ENCODE peak calls at places on chromosomes 7 and 10, in four cellular contexts. R is GM23338, M is HCT116, P is neural progenitor cell. J is an unnamed sample. For H4K20me1, the result is how much of the 10 kb centered on the place peaks cover.

GRCh38 chr10:3542185-3542611 is 242.8 kb downstream of the KLF6 start:
- DNase-seq in M (no peak), P (no peak), R (no peak), J (no peak)

GRCh38 chr7:31043035-31043434 is 9.1 kb upstream of the ADCYAP1R1 start:
- DNase-seq in P (peak), M (no peak), R (peak), J (no peak)

GRCh38 chr7:83732305-83732704 is 83.4 kb upstream of the SEMA3E start:
- DNase-seq in P (no peak), M (no peak), R (no peak), J (no peak)

GRCh38 chr10:97683556-97684357 is 3.3 kb downstream of the AVPI1 start:
- DNase-seq in P (no peak), M (no peak), R (peak), J (no peak)

GRCh38 chr7:17274551-17275245 is 23.8 kb upstream of the AHR start:
- DNase-seq in M (no peak), R (no peak), P (no peak), J (no peak)

GRCh38 chr10:43598447-43598846 is 7.8 kb upstream of the ZNF485 start:
- DNase-seq in M (no peak), P (no peak), R (no peak), J (peak)

GRCh38 chr10:55892276-55892675 is 468.8 kb downstream of the ZWINT start:
- DNase-seq in R (no peak), M (no peak), P (no peak), J (no peak)

GRCh38 chr10:25768167-25768566 is 165.9 kb upstream of the MYO3A start:
- DNase-seq in R (peak), P (no peak), M (no peak), J (no peak)

GRCh38 chr10:103828587-103829186 is 26.7 kb downstream of the SH3PXD2A start:
- DNase-seq in P (no peak), R (no peak), M (no peak), J (no peak)

GRCh38 chr7:17233643-17234397 is 64.6 kb upstream of the AHR start:
- DNase-seq in M (no peak), P (no peak), R (no peak), J (no peak)

GRCh38 chr10:91759581-91759986 is 38.6 kb upstream of the TNKS2 start:
- DNase-seq in P (no peak), M (no peak), R (no peak), J (no peak)

GRCh38 chr7:96236198-96237039 is 85.5 kb downstream of the SLC25A13 start:
- DNase-seq in R (no peak), M (peak), P (no peak), J (peak)

GRCh38 chr7:151157645-151158329 is 9.7 kb downstream of the GBX1 start:
- DNase-seq in M (no peak), R (no peak), P (no peak), J (no peak)

DNA sequence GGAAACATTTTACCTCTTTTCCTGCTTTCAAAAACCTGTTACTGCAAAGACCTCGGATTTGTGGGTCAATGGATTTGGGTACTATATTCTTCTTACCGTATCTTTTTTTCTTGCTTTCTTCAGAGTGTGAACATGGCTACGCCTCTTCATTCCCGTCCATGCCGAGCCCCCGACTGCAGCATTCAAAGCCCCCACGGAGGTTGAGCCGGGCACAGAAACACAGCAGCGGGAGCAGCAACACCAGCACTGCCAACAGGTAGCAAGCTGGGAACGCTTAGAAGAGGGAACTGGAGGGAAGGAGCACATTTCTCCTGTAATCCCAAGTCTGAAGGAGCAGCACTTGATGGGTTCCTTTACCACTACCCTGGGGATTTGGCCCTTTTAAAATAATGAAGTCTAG is 20.7 kb downstream of the MXI1 start:
- DNase-seq in P (no peak), R (no peak), M (no peak), J (no peak)
- H4K20me1 ChIP-seq in P (under half), R (under half), M (under half), J (under half)

DNA sequence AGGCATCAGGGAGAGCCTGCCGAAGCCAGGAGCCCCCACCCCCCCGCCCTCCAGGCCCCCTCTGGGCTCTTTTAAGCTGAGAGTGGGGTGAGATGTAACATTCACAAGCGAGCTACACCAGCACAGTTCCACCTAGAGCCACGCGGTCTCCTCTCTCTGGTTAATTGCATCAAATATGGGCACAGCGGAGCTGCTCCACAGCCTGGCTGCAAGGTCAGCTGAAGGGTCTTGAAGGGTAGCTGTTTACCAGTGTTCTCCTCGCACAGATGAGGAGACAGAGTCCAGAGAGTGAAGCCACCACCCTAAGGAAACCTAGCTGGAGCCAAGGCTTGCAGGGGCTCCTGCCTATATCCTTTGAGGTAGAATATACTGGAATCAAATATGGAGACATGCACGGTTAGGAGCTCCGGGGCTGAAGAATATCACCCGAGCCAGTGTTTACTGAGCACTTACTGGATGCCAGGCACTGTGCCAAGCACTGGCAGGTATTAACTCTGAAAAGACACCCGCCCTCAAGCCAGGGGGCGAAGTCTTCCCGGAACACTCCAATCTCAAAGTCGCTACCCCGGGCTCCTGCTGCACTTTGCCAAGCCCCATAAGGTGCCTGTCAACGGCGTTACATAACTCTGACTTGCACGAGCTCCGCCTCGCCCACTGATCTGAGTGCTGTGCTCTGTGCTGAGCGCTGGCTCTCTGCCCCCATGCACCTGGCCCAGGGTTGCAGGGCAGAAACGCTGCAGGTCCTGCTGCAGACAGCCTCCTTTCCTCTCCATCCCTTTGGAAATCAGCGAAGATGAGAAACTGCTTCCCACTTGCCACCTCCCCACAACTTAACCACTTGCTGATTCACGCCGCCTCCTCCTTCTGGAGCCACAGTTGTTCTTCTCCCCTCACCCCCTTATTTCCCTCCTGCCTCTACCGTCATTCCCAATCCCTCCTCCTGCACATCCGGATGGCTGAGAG is 5.4 kb downstream of the CHST15 start:
- DNase-seq in R (no peak), M (no peak), P (no peak), J (no peak)
- H3K4me3 ChIP-seq in R (no peak), M (no peak), P (no peak), J (no peak)

DNA sequence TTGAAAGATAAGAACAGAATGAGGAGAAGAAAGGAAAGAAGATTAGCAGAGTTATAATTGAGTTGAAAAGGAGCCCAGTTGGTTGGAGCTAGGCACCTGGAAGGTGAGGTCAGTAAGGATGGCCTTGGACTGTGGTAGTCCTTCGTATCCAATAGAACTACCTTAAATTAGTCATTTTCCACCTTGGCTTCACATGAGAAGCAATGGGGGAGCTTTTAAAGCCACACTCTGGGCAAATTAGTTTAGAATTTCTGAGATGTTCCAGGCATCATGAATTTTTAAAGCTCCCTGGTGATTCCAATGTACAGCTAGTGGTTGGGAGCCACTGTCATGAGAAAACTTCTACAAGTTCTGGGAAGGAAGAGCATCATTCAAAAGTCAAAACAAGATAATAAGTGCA is 27.3 kb upstream of the CYP3A5 start:
- DNase-seq in R (peak), M (no peak), P (no peak), J (no peak)
- TF ChIP-seq CTCF in R (no peak), M (no peak), P (no peak), J (no peak)

GRCh38 chr10:71335173-71335572 is 16.1 kb downstream of the SLC29A3 start:
- DNase-seq in M (no peak), P (no peak), R (no peak), J (no peak)
- H4K20me1 ChIP-seq in M (under half), P (under half), R (under half), J (under half)

DNA sequence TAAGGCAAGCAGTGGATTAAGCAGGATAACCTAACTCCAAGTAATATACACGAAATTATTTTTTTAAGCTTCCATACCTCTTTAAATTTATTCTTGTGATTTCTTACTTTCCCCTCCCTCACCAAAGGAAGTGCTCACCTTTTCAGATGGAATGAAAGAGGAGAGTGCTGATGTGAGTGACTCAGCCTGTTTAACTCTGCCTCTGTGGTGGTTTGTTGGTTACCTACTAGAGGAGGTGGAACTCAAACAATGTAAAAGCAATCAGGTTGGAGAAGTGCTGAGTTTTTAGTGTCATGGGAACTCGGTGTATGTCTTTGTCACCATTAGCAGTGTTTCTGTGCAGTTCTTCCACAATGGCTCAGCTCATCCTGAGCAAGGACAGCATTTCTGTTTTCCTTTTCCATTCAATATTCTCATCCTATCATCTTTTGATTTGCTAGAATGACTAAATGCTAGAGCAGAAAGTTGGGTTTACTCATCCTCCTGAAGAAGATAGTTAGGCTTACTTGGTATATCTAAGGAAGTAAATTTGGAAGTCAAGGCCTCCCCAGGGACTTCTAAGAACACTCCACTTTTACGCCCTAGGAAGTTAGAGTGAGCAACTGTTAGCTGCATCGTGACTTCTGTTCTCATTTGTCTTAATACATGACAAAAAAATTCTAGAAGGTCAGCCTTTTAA is 6.0 kb downstream of the ADD3 start:
- DNase-seq in P (no peak), R (peak), M (no peak), J (peak)
- H3K4me3 ChIP-seq in P (no peak), R (no peak), M (no peak), J (no peak)

DNA sequence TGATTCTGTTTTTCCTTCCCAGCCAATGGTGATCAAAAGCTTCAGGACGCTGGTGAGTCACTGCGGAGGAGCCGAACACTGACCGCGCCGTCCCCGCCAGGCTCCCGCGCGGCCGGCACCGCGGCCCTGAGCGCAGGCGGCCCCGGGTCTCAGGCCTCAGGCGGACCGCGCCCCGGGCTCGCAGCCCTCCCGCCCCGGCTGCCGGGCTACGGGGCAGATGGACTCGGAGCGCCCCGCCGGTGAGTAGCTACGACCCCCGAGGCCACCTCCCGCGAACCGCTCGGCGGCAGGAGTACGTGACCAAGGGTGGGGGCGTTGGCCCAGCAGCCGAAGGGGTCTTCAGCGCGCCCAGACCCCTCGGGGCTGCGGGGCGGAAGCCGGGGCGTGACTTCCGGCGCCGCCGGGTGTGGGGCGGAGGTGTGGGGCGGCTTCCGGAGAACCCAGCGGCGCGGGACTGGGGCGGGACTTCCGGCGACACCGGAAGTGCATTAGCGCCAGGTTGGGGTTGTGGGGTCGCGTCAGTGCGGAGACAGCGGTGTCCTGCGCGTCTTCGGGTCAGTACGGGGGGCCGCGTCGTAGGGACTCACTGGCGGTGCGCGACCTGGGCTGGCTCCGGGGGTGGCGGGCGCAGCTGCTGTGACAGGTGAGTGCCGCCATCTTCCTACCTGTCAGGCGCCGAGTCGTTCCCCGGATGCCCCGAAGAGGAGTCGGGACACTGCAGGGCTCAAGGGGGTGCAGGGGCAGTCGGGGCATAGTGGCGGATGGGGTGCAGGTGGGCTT is at the start of gene WDR37:
- DNase-seq in M (no peak), P (peak), R (peak), J (peak)
- TF ChIP-seq CTCF in M (no peak), P (no peak), R (no peak), J (no peak)

GRCh38 chr7:148706368-148706767 is 7.7 kb downstream of the CUL1 start:
- DNase-seq in M (no peak), R (no peak), P (no peak), J (no peak)

GRCh38 chr7:148711191-148712102 is 12.7 kb downstream of the CUL1 start:
- DNase-seq in P (no peak), R (no peak), M (no peak), J (no peak)

GRCh38 chr7:148712610-148713330 is 14.1 kb downstream of the CUL1 start:
- DNase-seq in R (no peak), P (no peak), M (no peak), J (no peak)

GRCh38 chr7:148708026-148708685 is 9.5 kb downstream of the CUL1 start:
- DNase-seq in M (no peak), R (no peak), P (peak), J (no peak)

GRCh38 chr7:148709019-148709418 is 10.3 kb downstream of the CUL1 start:
- DNase-seq in P (no peak), R (no peak), M (no peak), J (no peak)
- H4K20me1 ChIP-seq in P (half or more), R (under half), M (under half), J (half or more)

DNA sequence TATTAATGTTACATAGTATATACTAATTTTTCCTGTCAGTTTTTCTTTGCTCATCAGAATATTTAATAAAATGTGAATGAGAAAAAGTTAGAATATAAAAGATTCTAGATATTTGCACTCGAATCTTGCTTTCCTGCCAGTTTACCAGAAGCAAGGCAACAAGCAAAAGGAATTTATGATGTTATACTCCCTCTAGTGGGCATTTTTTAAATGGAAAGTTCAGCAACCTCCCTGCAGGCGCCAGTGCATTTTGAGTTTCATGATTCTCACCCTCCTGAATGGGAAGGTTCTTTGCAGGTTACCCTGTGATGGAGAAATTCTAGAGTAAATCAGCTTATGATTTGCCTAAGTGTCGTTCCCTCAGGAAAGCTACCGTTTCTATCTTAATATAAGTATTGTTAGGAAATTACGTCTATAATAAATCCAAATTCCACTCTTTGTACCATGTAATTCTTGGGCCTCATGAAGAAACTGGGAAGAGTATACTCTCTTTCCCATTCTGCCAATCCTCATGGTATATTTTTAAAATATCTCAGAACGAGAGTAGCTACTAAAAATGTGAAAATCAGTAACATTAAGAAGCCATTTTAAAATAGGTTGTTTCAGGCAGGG is 350.0 kb downstream of the CRPPA start:
- DNase-seq in R (peak), P (peak), M (peak), J (peak)
- H3K4me3 ChIP-seq in R (no peak), P (no peak), M (no peak), J (no peak)

GRCh38 chr7:42745357-42746022 is 166.4 kb downstream of the C7orf25 start:
- DNase-seq in P (peak), R (peak), M (peak), J (peak)
- TF ChIP-seq CTCF in P (peak), R (peak), M (peak), J (peak)

GRCh38 chr10:77120697-77121096 is 516.9 kb downstream of the KCNMA1 start:
- DNase-seq in R (no peak), P (no peak), M (no peak), J (no peak)

GRCh38 chr10:77120012-77120411 is 517.6 kb downstream of the KCNMA1 start:
- DNase-seq in P (no peak), M (no peak), R (no peak), J (no peak)

GRCh38 chr10:77116904-77117303 is 520.7 kb downstream of the KCNMA1 start:
- DNase-seq in R (no peak), M (no peak), P (no peak), J (no peak)

GRCh38 chr10:77118603-77119282 is 518.9 kb downstream of the KCNMA1 start:
- DNase-seq in P (no peak), R (no peak), M (no peak), J (no peak)

GRCh38 chr10:77117501-77117900 is 520.1 kb downstream of the KCNMA1 start:
- DNase-seq in M (no peak), R (no peak), P (no peak), J (no peak)
- H4K20me1 ChIP-seq in M (under half), R (under half), P (under half), J (under half)